ENCODE peak calls at places on chromosomes 12 and 14, in nine cellular contexts. A is fibroblast of pulmonary artery, E is body of pancreas, N is tibial nerve, Q is progenitor cell of endocrine pancreas, J is MCF 10A, M is heart left ventricle, L is tibial artery, F is neural crest cell. Z is an unnamed sample.

GRCh38 chr14:99229654-99230215 is 42.3 kb downstream of the BCL11B start:
- DNase-seq in A (no peak), E (no peak), N (no peak), Q (no peak), J (no peak), M (no peak), L (peak), F (no peak), Z (no peak)

GRCh38 chr12:106227641-106228319 is 20.0 kb downstream of the CKAP4 start:
- DNase-seq in A (peak), E (no peak), N (no peak), Q (no peak), J (peak), M (no peak), L (no peak), F (no peak), Z (no peak)

GRCh38 chr12:7970475-7971252 is 34.7 kb upstream of the SLC2A3 start:
- DNase-seq in A (peak), E (peak), N (peak), Q (peak), J (peak), M (peak), L (peak), F (peak), Z (peak)

GRCh38 chr12:100790558-100790957 is 4.0 kb upstream of the ANO4 start:
- DNase-seq in A (no peak), E (no peak), N (no peak), Q (no peak), J (no peak), M (no peak), L (no peak), F (no peak), Z (no peak)

GRCh38 chr12:3493225-3494049 is 2.4 kb downstream of the PRMT8 start:
- DNase-seq in A (no peak), E (no peak), N (no peak), Q (no peak), J (no peak), M (no peak), L (no peak), F (no peak), Z (peak)

GRCh38 chr12:95396849-95397498 is 77.0 kb upstream of the METAP2 start:
- DNase-seq in A (peak), E (no peak), N (no peak), Q (no peak), J (peak), M (no peak), L (no peak), F (no peak), Z (no peak)

GRCh38 chr12:47361389-47362031 is 281.8 kb upstream of the AMIGO2 start:
- DNase-seq in A (no peak), E (no peak), N (no peak), Q (no peak), J (peak), M (no peak), L (no peak), F (no peak), Z (no peak)

GRCh38 chr14:90722590-90722989 is 93.6 kb downstream of the TTC7B start:
- DNase-seq in A (no peak), E (no peak), N (no peak), Q (no peak), J (no peak), M (no peak), L (no peak), F (no peak), Z (no peak)

GRCh38 chr12:27866382-27867101 is 86.5 kb upstream of the MANSC4 start:
- DNase-seq in A (peak), E (no peak), N (no peak), Q (no peak), J (peak), M (no peak), L (no peak), F (no peak), Z (no peak)

GRCh38 chr12:123767613-123768012 is 5.5 kb downstream of the DNAH10 start:
- DNase-seq in A (no peak), E (no peak), N (no peak), Q (no peak), J (no peak), M (no peak), L (no peak), F (no peak), Z (no peak)

GRCh38 chr12:27615331-27615891 is 80.8 kb upstream of the REP15 start:
- DNase-seq in A (peak), E (no peak), N (no peak), Q (no peak), J (no peak), M (no peak), L (no peak), F (no peak), Z (no peak)

GRCh38 chr12:55250944-55251343 is 6.5 kb downstream of the OR6C74 start:
- DNase-seq in A (no peak), E (no peak), N (no peak), Q (no peak), J (no peak), M (no peak), L (no peak), F (no peak), Z (no peak)

GRCh38 chr12:61525331-61525730 is 734.9 kb upstream of the USP15 start:
- DNase-seq in A (no peak), E (no peak), N (no peak), Q (no peak), J (no peak), M (no peak), L (no peak), F (no peak), Z (no peak)

GRCh38 chr12:49932746-49933145 is 17.8 kb upstream of the AQP2 start:
- DNase-seq in A (no peak), E (no peak), N (no peak), Q (no peak), J (no peak), M (peak), L (no peak), F (no peak), Z (no peak)

GRCh38 chr12:54022960-54023884 is 5.0 kb upstream of the HOXC6 start:
- DNase-seq in A (no peak), E (no peak), N (no peak), Q (no peak), J (no peak), M (no peak), L (no peak), F (no peak), Z (no peak)

GRCh38 chr12:47989023-47989417 is 15.3 kb downstream of the COL2A1 start:
- DNase-seq in A (no peak), E (no peak), N (no peak), Q (no peak), J (no peak), M (no peak), L (peak), F (no peak), Z (no peak)

GRCh38 chr12:120229583-120230325 is 28.8 kb upstream of the RPLP0 start:
- DNase-seq in A (peak), E (no peak), N (no peak), Q (no peak), J (peak), M (peak), L (no peak), F (no peak), Z (no peak)

GRCh38 chr14:93173943-93174395 is 10.7 kb downstream of the MOAP1 start:
- DNase-seq in A (no peak), E (no peak), N (no peak), Q (no peak), J (no peak), M (no peak), L (no peak), F (no peak), Z (no peak)

DNA sequence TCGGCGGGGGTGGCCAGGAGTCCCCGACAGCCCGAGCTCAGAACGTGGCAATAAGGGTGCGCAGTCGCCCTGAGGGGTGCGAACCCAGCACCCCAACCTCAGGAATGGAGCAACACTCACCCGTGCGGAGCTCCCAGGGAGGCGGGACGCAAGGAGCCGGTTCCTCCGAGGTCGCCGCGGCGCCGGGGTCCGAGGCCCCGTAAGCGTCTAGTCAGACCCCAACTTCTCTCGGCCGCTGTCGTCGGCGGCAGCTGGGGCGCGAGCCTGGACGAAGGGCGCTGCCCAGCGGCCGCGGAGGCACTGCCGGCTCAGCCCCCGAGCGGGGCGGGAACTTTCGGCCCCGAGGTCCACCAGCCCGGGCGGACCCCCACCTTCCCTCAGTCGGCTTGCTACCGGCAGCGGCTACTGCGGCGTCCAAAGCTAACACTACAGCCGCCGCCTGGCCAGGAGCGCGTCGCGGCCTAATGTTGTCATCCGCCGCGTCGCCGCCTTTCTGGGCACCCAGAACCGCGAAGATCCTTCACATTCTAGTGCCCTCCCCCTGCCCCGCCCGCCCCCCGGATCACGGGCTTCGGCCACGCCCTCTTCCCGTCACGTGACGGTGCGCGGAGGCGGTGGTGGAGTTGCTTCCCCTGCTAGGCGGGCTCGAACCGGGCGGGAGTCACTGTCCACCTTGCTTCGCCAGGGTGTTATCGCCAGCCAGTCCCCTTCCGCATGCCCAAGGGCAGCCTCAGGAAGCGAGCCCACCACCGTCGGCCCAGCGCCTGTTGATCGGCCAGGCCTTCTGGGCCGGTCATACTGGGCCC is at the start of gene OSBPL8:
- DNase-seq in A (peak), E (peak), N (peak), Q (peak), J (peak), M (peak), L (peak), F (peak), Z (peak)
- TF ChIP-seq CTCF in A (no peak), E (no peak), N (peak), Q (peak), J (no peak), M (peak), L (peak), F (peak), Z (peak)

GRCh38 chr12:11026118-11026517 is 3.7 kb upstream of the TAS2R19 start:
- DNase-seq in A (no peak), E (no peak), N (no peak), Q (no peak), J (no peak), M (no peak), L (no peak), F (no peak), Z (no peak)
- TF ChIP-seq CTCF in A (peak), E (no peak), N (no peak), Q (no peak), J (no peak), M (peak), L (no peak), F (no peak), Z (no peak)

GRCh38 chr12:125329239-125330238 is 264.3 kb downstream of the AACS start:
- DNase-seq in A (no peak), E (no peak), N (no peak), Q (no peak), J (no peak), M (no peak), L (no peak), F (peak), Z (no peak)

GRCh38 chr12:125336246-125336645 is 271.0 kb downstream of the AACS start:
- DNase-seq in A (no peak), E (no peak), N (no peak), Q (no peak), J (no peak), M (no peak), L (no peak), F (no peak), Z (no peak)

GRCh38 chr12:125330645-125331341 is 265.6 kb downstream of the AACS start:
- DNase-seq in A (peak), E (peak), N (peak), Q (peak), J (peak), M (peak), L (no peak), F (peak), Z (peak)

GRCh38 chr12:125331342-125332052 is 266.3 kb downstream of the AACS start:
- DNase-seq in A (no peak), E (no peak), N (no peak), Q (no peak), J (no peak), M (no peak), L (no peak), F (no peak), Z (no peak)

GRCh38 chr12:125332900-125333299 is 267.7 kb downstream of the AACS start:
- DNase-seq in A (no peak), E (no peak), N (no peak), Q (no peak), J (no peak), M (no peak), L (no peak), F (no peak), Z (no peak)
- TF ChIP-seq CTCF in A (no peak), E (no peak), N (peak), Q (peak), J (peak), M (no peak), L (no peak), F (peak), Z (no peak)

GRCh38 chr14:105156414-105157375 is 11.9 kb downstream of the JAG2 start:
- DNase-seq in A (no peak), E (no peak), N (no peak), Q (no peak), J (no peak), M (no peak), L (no peak), F (no peak), Z (no peak)

GRCh38 chr14:105155681-105156413 is 12.7 kb downstream of the JAG2 start:
- DNase-seq in A (no peak), E (no peak), N (no peak), Q (no peak), J (no peak), M (peak), L (no peak), F (no peak), Z (no peak)

GRCh38 chr14:105153739-105154475 is 14.7 kb downstream of the JAG2 start:
- DNase-seq in A (no peak), E (no peak), N (no peak), Q (no peak), J (no peak), M (peak), L (no peak), F (no peak), Z (no peak)

GRCh38 chr14:105154476-105154871 is 14.1 kb downstream of the JAG2 start:
- DNase-seq in A (no peak), E (no peak), N (no peak), Q (no peak), J (no peak), M (peak), L (no peak), F (no peak), Z (no peak)

DNA sequence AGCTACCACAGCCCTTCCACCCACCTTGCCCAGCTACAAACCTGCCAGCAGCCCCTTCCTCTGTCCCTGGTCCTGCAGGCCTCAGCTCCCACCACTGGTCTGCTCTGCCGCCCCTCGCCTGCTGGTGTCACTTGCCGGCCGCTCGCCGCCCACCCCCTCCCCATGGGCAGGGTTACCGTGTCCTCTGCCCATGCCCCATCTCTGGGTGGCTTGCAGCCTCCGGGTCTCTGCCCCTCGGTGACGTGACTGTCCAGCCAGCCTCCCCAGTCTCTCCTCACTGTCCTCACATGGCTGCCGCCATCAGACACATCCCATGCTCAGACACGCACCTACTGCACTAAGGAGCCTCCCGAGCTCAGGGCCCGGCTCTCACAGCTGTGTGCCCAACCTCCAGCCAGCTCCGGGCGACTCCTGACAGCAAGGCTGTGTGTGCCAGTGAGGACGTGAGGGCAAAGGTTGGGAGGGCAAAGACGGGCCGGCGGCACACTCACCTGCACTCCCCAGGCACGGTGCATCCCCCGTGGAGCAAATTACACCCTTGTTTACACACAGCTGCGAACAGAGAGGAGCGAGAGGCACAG is 13.4 kb downstream of the JAG2 start:
- DNase-seq in A (no peak), E (no peak), N (no peak), Q (no peak), J (no peak), M (peak), L (no peak), F (no peak), Z (no peak)
- TF ChIP-seq CTCF in A (no peak), E (no peak), N (no peak), Q (no peak), J (no peak), M (no peak), L (no peak), F (no peak), Z (no peak)

DNA sequence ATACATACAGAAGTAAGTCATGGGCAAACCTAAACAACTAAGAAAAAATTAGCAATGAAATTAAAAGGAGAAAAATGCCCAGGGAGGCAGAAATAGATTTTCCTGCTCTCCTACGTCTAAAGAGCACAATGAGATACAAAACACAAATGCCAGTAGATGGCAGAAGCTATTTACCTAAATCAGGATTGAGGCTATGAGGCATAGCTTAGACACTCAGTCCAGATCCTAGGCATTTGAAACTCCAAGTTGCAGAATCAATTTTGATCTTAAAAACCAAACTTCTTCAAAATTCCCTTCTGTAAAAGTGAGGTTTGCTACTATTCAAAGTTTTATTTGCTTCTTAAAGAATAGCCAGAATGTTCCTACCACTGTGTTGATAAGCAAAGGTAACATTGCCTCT is 368.6 kb downstream of the DAD1 start:
- DNase-seq in A (peak), E (no peak), N (no peak), Q (no peak), J (no peak), M (no peak), L (no peak), F (no peak), Z (no peak)
- TF ChIP-seq CTCF in A (no peak), E (no peak), N (no peak), Q (no peak), J (no peak), M (no peak), L (no peak), F (no peak), Z (peak)

GRCh38 chr12:114167431-114167830 is 201.3 kb upstream of the RBM19 start:
- DNase-seq in A (peak), E (no peak), N (no peak), Q (no peak), J (peak), M (no peak), L (no peak), F (no peak), Z (no peak)

GRCh38 chr12:114164354-114164753 is 198.2 kb upstream of the RBM19 start:
- DNase-seq in A (no peak), E (no peak), N (no peak), Q (no peak), J (no peak), M (no peak), L (no peak), F (no peak), Z (no peak)

GRCh38 chr12:114168061-114168460 is 201.9 kb upstream of the RBM19 start:
- DNase-seq in A (peak), E (no peak), N (no peak), Q (no peak), J (no peak), M (no peak), L (no peak), F (no peak), Z (no peak)

GRCh38 chr12:114166360-114166759 is 200.2 kb upstream of the RBM19 start:
- DNase-seq in A (peak), E (peak), N (no peak), Q (peak), J (peak), M (no peak), L (no peak), F (peak), Z (no peak)

GRCh38 chr12:114165921-114166320 is 199.8 kb upstream of the RBM19 start:
- DNase-seq in A (peak), E (no peak), N (no peak), Q (no peak), J (no peak), M (no peak), L (no peak), F (no peak), Z (no peak)
- TF ChIP-seq CTCF in A (no peak), E (no peak), N (no peak), Q (no peak), J (no peak), M (no peak), L (no peak), F (no peak), Z (no peak)

GRCh38 chr14:68710776-68711175 is 82.1 kb downstream of the ZFP36L1 start:
- DNase-seq in A (no peak), E (no peak), N (no peak), Q (no peak), J (no peak), M (no peak), L (no peak), F (no peak), Z (no peak)
- TF ChIP-seq CTCF in A (no peak), E (no peak), N (no peak), Q (no peak), J (no peak), M (no peak), L (no peak), F (no peak), Z (no peak)